ENCODE peak calls at places on chromosomes 3 and 15, in six cellular contexts. G, J, I, A, X and C are unnamed samples.
A peak's percentile ranks its signal among the peaks of the same experiment; 100 is the strongest.

GRCh38 chr3:138950701-138951100 is 3.7 kb downstream of the FOXL2NB start:
- DNase-seq in G (no peak), J (no peak), I (no peak), A (peak; percentile 66), X (no peak), C (no peak)

GRCh38 chr3:98525494-98525893 is 2.8 kb upstream of the CLDND1 start:
- DNase-seq in G (no peak), J (no peak), I (no peak), A (no peak), X (no peak), C (no peak)

GRCh38 chr3:14413381-14414071 is 11.1 kb downstream of the SLC6A6 start:
- DNase-seq in G (no peak), J (no peak), I (peak; percentile 72), A (no peak), X (peak; percentile 54), C (no peak)

GRCh38 chr3:143348486-143349327 is 229.1 kb downstream of the CHST2 start:
- DNase-seq in G (no peak), J (no peak), I (no peak), A (no peak), X (no peak), C (no peak)

GRCh38 chr3:32340639-32341365 is 50.9 kb upstream of the CMTM7 start:
- DNase-seq in G (no peak), J (no peak), I (no peak), A (no peak), X (no peak), C (peak; percentile 43)

GRCh38 chr15:47812436-47813109 is 95.3 kb downstream of the SEMA6D start:
- DNase-seq in G (peak; percentile 74), J (no peak), I (no peak), A (no peak), X (peak; percentile 74), C (no peak)

GRCh38 chr3:69118555-69118954 is 3.8 kb downstream of the LMOD3 start:
- DNase-seq in G (no peak), J (no peak), I (no peak), A (no peak), X (no peak), C (no peak)

GRCh38 chr3:52005571-52005986 is 9.9 kb upstream of the RPL29 start:
- DNase-seq in G (no peak), J (no peak), I (peak; percentile 94), A (no peak), X (no peak), C (peak; percentile 54)

GRCh38 chr15:57323806-57324589 is 52.3 kb upstream of the CGNL1 start:
- DNase-seq in G (peak; percentile 96), J (no peak), I (peak; percentile 83), A (no peak), X (peak; percentile 64), C (peak; percentile 85)

GRCh38 chr3:50154476-50154839 is 666 bp upstream of the SEMA3F start:
- DNase-seq in G (no peak), J (no peak), I (peak; percentile 90), A (no peak), X (no peak), C (no peak)

GRCh38 chr3:134018406-134018805 is 11.3 kb downstream of the SLCO2A1 start:
- DNase-seq in G (no peak), J (no peak), I (no peak), A (no peak), X (no peak), C (no peak)

GRCh38 chr3:8962226-8962861 is 928 bp downstream of the RAD18 start:
- DNase-seq in G (no peak), J (no peak), I (no peak), A (no peak), X (no peak), C (no peak)

GRCh38 chr3:13106308-13106970 is 33.2 kb upstream of the IQSEC1 start:
- DNase-seq in G (no peak), J (no peak), I (no peak), A (no peak), X (peak; percentile 89), C (peak; percentile 25)

GRCh38 chr3:15347737-15348110 is 15.3 kb upstream of the SH3BP5 start:
- DNase-seq in G (no peak), J (no peak), I (no peak), A (no peak), X (no peak), C (no peak)

GRCh38 chr15:29289179-29289578 is 19.6 kb upstream of the NSMCE3 start:
- DNase-seq in G (no peak), J (no peak), I (no peak), A (no peak), X (no peak), C (no peak)

GRCh38 chr3:140128217-140129137 is 193.5 kb downstream of the CLSTN2 start:
- DNase-seq in G (no peak), J (peak; percentile 5), I (peak; percentile 44), A (no peak), X (no peak), C (peak; percentile 51)